ENCODE peak calls at places on chromosomes 13 and 19, in ten cellular contexts. I, E, C, R, A, F, Y, K, H and V are unnamed samples.
A peak's percentile ranks its signal among the peaks of the same experiment; 100 is the strongest.

GRCh38 chr19:32916969-32917611 is 47.5 kb upstream of the SLC7A9 start:
- DNase-seq in I (no peak), E (no peak), C (no peak), R (no peak), A (no peak), F (no peak), Y (no peak), K (no peak), H (no peak), V (no peak)

GRCh38 chr13:103188688-103189326 is 122.6 kb upstream of the SLC10A2 start:
- DNase-seq in I (peak; percentile 48), E (no peak), C (no peak), R (no peak), A (peak; percentile 13), F (peak; percentile 15), Y (peak; percentile 48), K (no peak), H (no peak), V (no peak)

GRCh38 chr19:5103061-5103701 is 134.3 kb downstream of the KDM4B start:
- DNase-seq in I (no peak), E (peak; percentile 32), C (no peak), R (peak; percentile 61), A (no peak), F (no peak), Y (no peak), K (no peak), H (peak; percentile 63), V (peak; percentile 62)

GRCh38 chr13:45337395-45337794 is 3.6 kb downstream of the TPT1 start:
- DNase-seq in I (no peak), E (no peak), C (no peak), R (no peak), A (no peak), F (no peak), Y (no peak), K (no peak), H (no peak), V (no peak)

GRCh38 chr19:7772752-7773291 is 9.8 kb downstream of the CLEC4M start:
- DNase-seq in I (no peak), E (no peak), C (no peak), R (no peak), A (no peak), F (no peak), Y (no peak), K (no peak), H (no peak), V (no peak)

GRCh38 chr13:46761174-46761573 is 35.8 kb downstream of the ESD start:
- DNase-seq in I (no peak), E (no peak), C (no peak), R (no peak), A (no peak), F (no peak), Y (no peak), K (no peak), H (no peak), V (no peak)

GRCh38 chr19:38975214-38975860 is at the start of gene FBXO17:
- DNase-seq in I (no peak), E (peak; percentile 29), C (peak; percentile 53), R (peak; percentile 52), A (no peak), F (peak; percentile 87), Y (peak; percentile 75), K (peak; percentile 52), H (peak; percentile 26), V (no peak)

GRCh38 chr19:10320602-10321416 is 5.0 kb upstream of the FDX2 start:
- DNase-seq in I (no peak), E (no peak), C (no peak), R (no peak), A (no peak), F (no peak), Y (no peak), K (no peak), H (no peak), V (no peak)

GRCh38 chr13:26459276-26460131 is 98.0 kb upstream of the WASF3 start:
- DNase-seq in I (peak; percentile 61), E (no peak), C (no peak), R (peak; percentile 79), A (no peak), F (no peak), Y (no peak), K (no peak), H (peak; percentile 54), V (no peak)

GRCh38 chr19:35995655-35995993 is 636 bp downstream of the SDHAF1 start:
- DNase-seq in I (peak; percentile 40), E (no peak), C (peak; percentile 65), R (peak; percentile 25), A (peak; percentile 59), F (peak; percentile 74), Y (peak; percentile 65), K (peak; percentile 62), H (peak; percentile 29), V (no peak)

GRCh38 chr13:44212633-44213387 is 160.8 kb upstream of the SERP2 start:
- DNase-seq in I (no peak), E (no peak), C (no peak), R (peak; percentile 61), A (no peak), F (peak; percentile 90), Y (no peak), K (no peak), H (no peak), V (peak; percentile 61)

GRCh38 chr19:33412617-33413425 is 39.3 kb downstream of the CEBPG start:
- DNase-seq in I (no peak), E (no peak), C (no peak), R (no peak), A (no peak), F (no peak), Y (no peak), K (no peak), H (no peak), V (no peak)

GRCh38 chr19:22595918-22596341 is 38.2 kb upstream of the ZNF492 start:
- DNase-seq in I (no peak), E (peak; percentile 50), C (no peak), R (peak; percentile 57), A (no peak), F (no peak), Y (no peak), K (no peak), H (peak; percentile 62), V (peak; percentile 93)
- H3K9me3 ChIP-seq in I (peaks cover 26% of the 10 kb centered on the region), E (no peaks in the 10 kb centered on the region), C (peaks cover 4% of the 10 kb centered on the region), R (peaks cover 10% of the 10 kb centered on the region), A (no peaks in the 10 kb centered on the region), F (no peaks in the 10 kb centered on the region), Y (no peaks in the 10 kb centered on the region), K (peaks cover 4% of the 10 kb centered on the region), H (no peaks in the 10 kb centered on the region), V (no peaks in the 10 kb centered on the region)

DNA sequence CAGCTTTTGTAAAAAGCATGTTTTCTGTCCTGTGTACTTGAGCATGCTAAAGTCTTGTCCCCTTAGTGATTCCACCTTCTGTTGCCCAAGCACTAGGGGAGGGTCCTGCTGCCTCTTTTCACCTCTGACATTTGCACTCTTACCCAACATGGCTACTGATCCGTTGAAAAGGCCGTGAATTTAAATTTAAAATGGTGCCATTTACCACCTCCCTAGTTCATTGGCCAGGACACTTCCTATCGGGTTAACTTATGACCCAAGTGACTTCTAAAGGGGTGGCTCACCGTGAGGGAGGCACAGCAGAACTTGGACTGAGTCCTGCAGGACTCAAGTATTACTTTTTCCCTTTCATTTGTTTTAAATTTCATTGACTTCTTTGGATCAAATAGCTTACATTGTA is 33.3 kb upstream of the CEACAM21 start:
- DNase-seq in I (no peak), E (no peak), C (no peak), R (no peak), A (no peak), F (no peak), Y (no peak), K (no peak), H (no peak), V (no peak)
- H3K4me1 ChIP-seq in I (no peaks in the 10 kb centered on the region), E (peaks cover 4% of the 10 kb centered on the region), C (no peaks in the 10 kb centered on the region), R (peaks cover 9% of the 10 kb centered on the region), A (peaks cover 64% of the 10 kb centered on the region), F (no peaks in the 10 kb centered on the region), Y (no peaks in the 10 kb centered on the region), K (peaks cover 20% of the 10 kb centered on the region), H (no peaks in the 10 kb centered on the region), V (no peaks in the 10 kb centered on the region)

DNA sequence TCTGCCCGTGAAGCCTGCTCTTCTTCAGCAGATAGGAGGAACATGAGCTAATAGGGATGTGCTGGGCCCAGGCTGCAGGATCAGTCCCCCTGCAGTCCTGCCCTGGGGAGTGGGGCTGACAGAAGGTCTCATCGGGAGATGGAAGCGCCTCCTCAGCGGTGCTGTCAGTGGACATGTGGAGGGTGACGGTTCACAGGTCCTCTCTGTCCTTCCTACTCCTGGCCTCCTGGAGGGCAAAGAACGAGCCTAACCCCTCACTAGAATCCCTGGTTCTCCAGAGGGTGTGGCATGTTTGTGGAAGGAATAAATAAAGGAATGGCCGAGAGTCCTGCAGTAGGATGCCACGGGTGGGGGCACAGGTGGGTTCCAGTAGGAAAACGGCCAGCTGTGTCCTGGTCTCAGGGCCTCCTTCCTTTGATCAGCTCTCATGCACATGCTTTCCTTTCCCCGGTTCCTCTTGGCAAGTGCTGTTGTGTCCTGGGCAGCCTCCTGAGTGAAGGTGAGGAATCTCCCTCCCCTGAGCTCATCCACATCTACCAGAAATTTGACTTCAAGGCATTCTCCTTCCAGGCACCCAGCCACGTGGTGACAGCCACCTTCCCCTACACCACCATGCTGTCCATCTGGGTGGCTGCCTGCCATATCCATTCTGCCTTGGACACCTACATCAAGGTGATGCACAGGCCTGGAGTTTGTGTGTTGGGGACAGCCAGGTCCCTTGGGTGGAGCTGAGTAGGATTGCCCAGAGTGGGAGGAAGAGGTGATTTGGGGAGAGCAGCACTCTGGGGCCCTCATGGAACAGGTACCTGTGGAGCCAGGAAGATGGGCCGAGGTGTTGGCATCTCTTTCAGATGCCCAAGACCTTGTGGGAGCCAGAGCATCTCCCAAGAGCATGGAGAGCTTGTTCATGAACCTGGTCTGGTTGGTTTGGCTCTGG is 28.6 kb upstream of the ZNF492 start:
- DNase-seq in I (no peak), E (no peak), C (no peak), R (no peak), A (no peak), F (no peak), Y (no peak), K (no peak), H (no peak), V (peak; percentile 21)
- H3K9me3 ChIP-seq in I (peaks cover 7% of the 10 kb centered on the region), E (no peaks in the 10 kb centered on the region), C (no peaks in the 10 kb centered on the region), R (no peaks in the 10 kb centered on the region), A (no peaks in the 10 kb centered on the region), F (no peaks in the 10 kb centered on the region), Y (no peaks in the 10 kb centered on the region), K (peaks cover 5% of the 10 kb centered on the region), H (no peaks in the 10 kb centered on the region), V (no peaks in the 10 kb centered on the region)

GRCh38 chr19:1252221-1252817 is 3.9 kb downstream of the MIDN start:
- DNase-seq in I (peak; percentile 81), E (peak; percentile 91), C (peak; percentile 83), R (peak; percentile 90), A (peak; percentile 64), F (peak; percentile 85), Y (no peak), K (peak; percentile 95), H (peak; percentile 91), V (peak; percentile 96)

GRCh38 chr19:1251503-1252220 is 3.3 kb downstream of the MIDN start:
- DNase-seq in I (no peak), E (no peak), C (peak; percentile 80), R (peak; percentile 84), A (peak; percentile 71), F (peak; percentile 71), Y (no peak), K (no peak), H (no peak), V (no peak)

GRCh38 chr19:1254081-1254527 is 5.7 kb downstream of the MIDN start:
- DNase-seq in I (no peak), E (no peak), C (peak; percentile 58), R (no peak), A (no peak), F (no peak), Y (no peak), K (peak; percentile 62), H (no peak), V (no peak)

GRCh38 chr19:1253514-1254080 is 5.2 kb downstream of the MIDN start:
- DNase-seq in I (peak; percentile 56), E (no peak), C (no peak), R (no peak), A (no peak), F (peak; percentile 95), Y (no peak), K (no peak), H (no peak), V (no peak)

GRCh38 chr19:1252818-1253513 is 4.6 kb downstream of the MIDN start:
- DNase-seq in I (peak; percentile 79), E (peak; percentile 88), C (peak; percentile 92), R (peak; percentile 91), A (peak; percentile 76), F (no peak), Y (no peak), K (peak; percentile 95), H (peak; percentile 94), V (peak; percentile 95)
- H3K4me1 ChIP-seq in I (peaks cover 16% of the 10 kb centered on the region), E (peaks cover 75% of the 10 kb centered on the region), C (peaks cover 56% of the 10 kb centered on the region), R (peaks cover 85% of the 10 kb centered on the region), A (peaks cover 36% of the 10 kb centered on the region), F (peaks cover 36% of the 10 kb centered on the region), Y (peaks cover 11% of the 10 kb centered on the region), K (peaks cover 57% of the 10 kb centered on the region), H (peaks cover 35% of the 10 kb centered on the region), V (no peaks in the 10 kb centered on the region)